ENCODE peak calls at places on chromosomes 5 and 9, in ten cellular contexts. P is HFFc6; D is activated naive CD4-positive, alpha-beta T cell treated with anti-CD3 and anti-CD28 coated beads, Interleukin-2, amount 10 ng/mL, durations not matched to agents 7 days and 5 days; X is neuronal stem cell; A is left colon; L is T-helper 2 cell; N is HEK293T; Q is mesothelial cell of epicardium; T is CD4-positive, alpha-beta T cell; I is HT-29. O is an unnamed sample.

GRCh38 chr5:80747922-80748321 is 93.1 kb upstream of the DHFR start:
- DNase-seq in L (no peak), A (no peak), N (no peak), D (no peak), I (no peak), Q (no peak), P (no peak), T (no peak), X (peak; percentile 56), O (no peak)

GRCh38 chr9:4781408-4781807 is 11.3 kb upstream of the RCL1 start:
- DNase-seq in X (no peak), T (no peak), D (no peak), N (no peak), P (no peak), I (no peak), Q (no peak), L (no peak), A (no peak), O (no peak)

GRCh38 chr5:145872486-145872885 is 328 bp downstream of the GRXCR2 start:
- DNase-seq in I (no peak), D (no peak), T (no peak), Q (no peak), N (no peak), X (no peak), A (peak; percentile 33), L (no peak), P (no peak), O (no peak)

GRCh38 chr9:78383130-78383529 is 86.2 kb downstream of the PSAT1 start:
- DNase-seq in X (no peak), T (no peak), L (no peak), N (no peak), A (no peak), I (no peak), P (peak; percentile 66), D (no peak), Q (no peak), O (no peak)

GRCh38 chr5:172854451-172854871 is 20.4 kb downstream of the ERGIC1 start:
- DNase-seq in D (no peak), P (no peak), T (no peak), L (peak; percentile 9), N (no peak), Q (no peak), I (no peak), A (peak; percentile 78), X (no peak), O (no peak)

GRCh38 chr5:57069115-57069835 is 104.6 kb upstream of the GPBP1 start:
- DNase-seq in P (no peak), N (no peak), X (no peak), Q (no peak), D (no peak), L (no peak), I (no peak), A (no peak), T (no peak), O (no peak)

GRCh38 chr9:117411547-117411946 is 3.3 kb downstream of the ASTN2 start:
- DNase-seq in X (peak; percentile 56), D (no peak), P (no peak), A (no peak), Q (no peak), T (no peak), L (no peak), I (peak; percentile 44), N (peak; percentile 38), O (peak; percentile 57)

GRCh38 chr9:76691761-76692313 is 72.4 kb upstream of the PCA3 start:
- DNase-seq in I (no peak), P (no peak), L (no peak), D (no peak), A (peak; percentile 38), T (no peak), Q (no peak), N (peak; percentile 17), X (no peak), O (no peak)

GRCh38 chr5:150180241-150181027 is 9.4 kb upstream of the SLC6A7 start:
- DNase-seq in T (no peak), N (no peak), D (no peak), A (peak; percentile 82), I (no peak), X (no peak), Q (no peak), P (no peak), L (no peak), O (no peak)

GRCh38 chr9:120774719-120775118 is 18.5 kb downstream of the FBXW2 start:
- DNase-seq in Q (no peak), L (no peak), A (no peak), X (no peak), I (peak; percentile 10), N (peak; percentile 19), D (no peak), P (no peak), T (no peak), O (no peak)

GRCh38 chr9:131407717-131408195 is 13.9 kb downstream of the PRRC2B start:
- DNase-seq in A (no peak), X (no peak), L (peak; percentile 74), Q (no peak), I (no peak), D (peak; percentile 70), N (peak; percentile 62), T (peak; percentile 26), P (no peak), O (no peak)

GRCh38 chr5:65059681-65060598 is 291.2 kb downstream of the CWC27 start:
- DNase-seq in L (no peak), Q (no peak), D (no peak), N (no peak), P (peak; percentile 43), I (no peak), A (no peak), X (no peak), T (no peak), O (no peak)

GRCh38 chr9:89886281-89886700 is 281.5 kb downstream of the GADD45G start:
- DNase-seq in D (no peak), I (no peak), T (no peak), Q (no peak), L (no peak), P (no peak), N (no peak), A (no peak), X (no peak), O (no peak)

GRCh38 chr9:70120834-70121510 is 77.3 kb downstream of the MAMDC2 start:
- DNase-seq in N (no peak), Q (no peak), X (no peak), L (no peak), I (peak; percentile 41), D (no peak), A (peak; percentile 52), T (no peak), P (peak; percentile 95), O (no peak)

GRCh38 chr5:127941646-127942045 is 141.9 kb upstream of the SLC12A2 start:
- DNase-seq in X (peak; percentile 54), I (no peak), T (no peak), P (peak; percentile 10), D (no peak), A (peak; percentile 66), Q (no peak), L (no peak), N (no peak), O (peak; percentile 33)

GRCh38 chr5:53335115-53335514 is 145.3 kb upstream of the FST start:
- DNase-seq in T (no peak), D (no peak), A (no peak), I (no peak), N (no peak), P (peak; percentile 20), L (no peak), Q (no peak), X (no peak), O (no peak)

GRCh38 chr9:133103183-133103986 is 17.7 kb downstream of the RALGDS start:
- DNase-seq in P (peak; percentile 25), D (peak; percentile 67), Q (no peak), I (peak; percentile 87), A (peak; percentile 50), X (peak; percentile 62), L (peak; percentile 28), N (peak; percentile 64), T (peak; percentile 42), O (peak; percentile 80)

GRCh38 chr5:10364186-10364689 is 10.7 kb downstream of the MARCHF6 start:
- DNase-seq in D (peak; percentile 31), X (no peak), L (peak; percentile 25), A (no peak), P (no peak), Q (no peak), I (peak; percentile 58), T (no peak), N (no peak), O (no peak)